ENCODE peak calls at places on chromosome 2, in nine cellular contexts. Q, H, F, B, N, T, E, L and U are unnamed samples.

GRCh38 chr2:109264595-109265328 is 135.8 kb downstream of the SH3RF3 start:
- DNase-seq in Q (peak; percentile 58), H (no peak), F (peak; percentile 90), B (no peak), N (peak; percentile 23), T (no peak), E (no peak), L (no peak), U (no peak)

GRCh38 chr2:102224824-102225739 is 38.3 kb downstream of the IL1RL2 start:
- DNase-seq in Q (no peak), H (no peak), F (no peak), B (no peak), N (no peak), T (no peak), E (no peak), L (no peak), U (no peak)

GRCh38 chr2:169491378-169491777 is 12.1 kb downstream of the BBS5 start:
- DNase-seq in Q (no peak), H (no peak), F (no peak), B (no peak), N (no peak), T (no peak), E (no peak), L (no peak), U (no peak)

GRCh38 chr2:120499784-120500495 is 154.0 kb downstream of the INHBB start:
- DNase-seq in Q (no peak), H (no peak), F (no peak), B (no peak), N (peak; percentile 25), T (no peak), E (no peak), L (no peak), U (no peak)

GRCh38 chr2:120885311-120885710 is 149.6 kb downstream of the GLI2 start:
- DNase-seq in Q (no peak), H (no peak), F (no peak), B (no peak), N (no peak), T (no peak), E (peak; percentile 29), L (no peak), U (no peak)

GRCh38 chr2:228600265-228600664 is 418.8 kb upstream of the SPHKAP start:
- DNase-seq in Q (peak; percentile 78), H (no peak), F (peak; percentile 96), B (no peak), N (no peak), T (no peak), E (no peak), L (no peak), U (no peak)

GRCh38 chr2:106030287-106031268 is 163.5 kb downstream of the UXS1 start:
- DNase-seq in Q (peak; percentile 81), H (peak; percentile 25), F (peak; percentile 93), B (no peak), N (peak; percentile 69), T (no peak), E (no peak), L (no peak), U (peak; percentile 32)

GRCh38 chr2:239878686-239879085 is 146.5 kb downstream of the NDUFA10 start:
- DNase-seq in Q (no peak), H (no peak), F (no peak), B (no peak), N (no peak), T (no peak), E (no peak), L (peak; percentile 17), U (no peak)

GRCh38 chr2:56344771-56345170 is 161.0 kb downstream of the CCDC85A start:
- DNase-seq in Q (no peak), H (no peak), F (no peak), B (no peak), N (no peak), T (no peak), E (no peak), L (no peak), U (no peak)

GRCh38 chr2:139556789-139557188 is 776.6 kb upstream of the NXPH2 start:
- DNase-seq in Q (no peak), H (no peak), F (no peak), B (no peak), N (no peak), T (no peak), E (no peak), L (no peak), U (no peak)

GRCh38 chr2:172434821-172435607 is 7.6 kb downstream of the ITGA6 start:
- DNase-seq in Q (no peak), H (no peak), F (no peak), B (no peak), N (no peak), T (no peak), E (no peak), L (no peak), U (no peak)

GRCh38 chr2:216792222-216793001 is 67.5 kb downstream of the TNP1 start:
- DNase-seq in Q (peak; percentile 77), H (no peak), F (peak; percentile 22), B (no peak), N (no peak), T (no peak), E (peak; percentile 58), L (peak; percentile 49), U (no peak)

GRCh38 chr2:97950329-97951154 is 45.2 kb downstream of the TMEM131 start:
- DNase-seq in Q (peak; percentile 63), H (no peak), F (peak; percentile 78), B (no peak), N (no peak), T (no peak), E (no peak), L (no peak), U (no peak)

GRCh38 chr2:239710953-239711861 is 310.4 kb upstream of the HDAC4 start:
- DNase-seq in Q (no peak), H (no peak), F (no peak), B (no peak), N (peak; percentile 23), T (no peak), E (no peak), L (peak; percentile 27), U (no peak)

GRCh38 chr2:113829270-113829669 is 60.6 kb upstream of the ACTR3 start:
- DNase-seq in Q (no peak), H (no peak), F (no peak), B (no peak), N (no peak), T (no peak), E (no peak), L (no peak), U (no peak)

GRCh38 chr2:215919624-215920243 is 93.6 kb downstream of the MREG start:
- DNase-seq in Q (no peak), H (no peak), F (no peak), B (no peak), N (no peak), T (no peak), E (no peak), L (no peak), U (no peak)

DNA sequence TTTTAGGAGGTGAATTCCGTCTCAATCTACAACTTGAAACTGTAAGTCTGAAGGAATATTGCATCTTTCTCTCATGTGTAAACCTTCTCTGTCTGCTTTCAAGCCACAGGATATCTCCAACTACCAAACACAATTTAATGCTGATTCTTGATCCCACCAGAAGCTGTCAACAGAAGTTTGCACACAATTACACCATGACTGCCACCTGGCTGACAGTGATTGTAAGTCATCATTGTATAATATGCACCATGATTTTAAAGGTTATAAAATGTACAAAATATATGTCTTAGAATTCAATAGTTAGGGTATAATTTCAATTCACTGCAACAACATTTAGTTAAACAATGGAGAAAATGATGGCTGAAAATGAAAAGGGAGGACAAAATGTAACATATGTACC is 18.4 kb downstream of the PREPL start:
- DNase-seq in Q (no peak), H (no peak), F (peak; percentile 20), B (no peak), N (no peak), T (no peak), E (no peak), L (no peak), U (no peak)
- TF ChIP-seq CTCF in Q (peak; percentile 25), H (peak; percentile 38), F (peak; percentile 30), B (peak; percentile 62), N (peak; percentile 62), T (peak; percentile 45), E (peak; percentile 14), L (no peak), U (peak; percentile 27)

DNA sequence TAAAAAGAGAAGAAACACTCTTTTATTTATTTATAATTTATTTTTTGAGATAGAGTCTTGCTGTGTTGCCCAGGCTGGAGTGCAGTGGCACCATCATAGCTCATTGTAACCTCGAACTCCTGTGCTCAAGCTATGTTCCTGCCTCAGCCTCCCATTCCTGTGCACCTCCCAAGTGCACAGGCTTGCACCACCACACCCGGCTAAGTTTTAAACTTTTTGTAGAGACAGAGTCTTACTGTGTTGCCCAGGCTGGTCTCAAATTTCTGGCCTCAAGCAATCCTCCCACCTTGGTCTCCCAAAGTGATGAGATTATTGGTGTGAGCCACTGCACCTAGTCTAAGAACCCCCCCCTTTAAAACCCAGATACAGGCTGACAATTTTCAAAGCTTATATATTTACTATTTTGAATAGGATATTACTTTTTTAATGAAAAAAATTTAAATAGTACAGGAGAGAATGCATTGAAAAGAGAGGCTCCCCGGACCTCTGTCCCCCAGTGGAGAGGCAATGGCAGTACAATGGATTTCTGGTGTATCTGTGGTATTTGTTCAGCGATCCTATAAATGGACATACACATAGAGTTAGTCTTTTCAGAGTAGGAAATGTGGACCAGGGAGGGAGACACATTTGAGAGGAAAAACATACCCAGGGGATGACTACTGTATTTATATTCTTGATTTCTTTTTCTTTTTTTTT is 48.1 kb upstream of the CNOT11 start:
- DNase-seq in Q (no peak), H (no peak), F (no peak), B (no peak), N (no peak), T (no peak), E (no peak), L (no peak), U (no peak)
- TF ChIP-seq CTCF in Q (peak; percentile 38), H (no peak), F (peak; percentile 26), B (no peak), N (no peak), T (peak; percentile 33), E (no peak), L (no peak), U (no peak)

DNA sequence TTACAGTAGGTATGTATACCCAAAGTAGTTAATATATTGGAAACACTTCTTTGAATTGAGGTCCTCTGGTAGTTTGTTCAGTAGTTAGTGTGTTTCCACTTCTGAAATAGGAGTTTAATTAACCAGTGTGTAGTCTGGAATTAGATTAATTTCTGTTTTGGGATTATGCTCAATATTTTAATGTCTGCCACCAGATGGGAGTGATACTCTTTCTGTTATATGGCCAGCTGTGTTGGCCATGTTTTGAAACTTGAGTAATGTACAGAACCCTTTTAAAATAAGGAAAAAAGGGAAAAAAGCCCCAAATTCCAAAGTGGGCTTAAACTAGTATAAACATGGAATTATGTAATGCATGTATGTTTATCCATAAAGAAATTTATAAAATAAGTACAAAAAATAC is 147.7 kb downstream of the CTNNA2 start:
- DNase-seq in Q (no peak), H (no peak), F (peak; percentile 8), B (no peak), N (no peak), T (no peak), E (no peak), L (no peak), U (no peak)
- TF ChIP-seq CTCF in Q (no peak), H (no peak), F (no peak), B (no peak), N (peak; percentile 18), T (no peak), E (no peak), L (no peak), U (no peak)

DNA sequence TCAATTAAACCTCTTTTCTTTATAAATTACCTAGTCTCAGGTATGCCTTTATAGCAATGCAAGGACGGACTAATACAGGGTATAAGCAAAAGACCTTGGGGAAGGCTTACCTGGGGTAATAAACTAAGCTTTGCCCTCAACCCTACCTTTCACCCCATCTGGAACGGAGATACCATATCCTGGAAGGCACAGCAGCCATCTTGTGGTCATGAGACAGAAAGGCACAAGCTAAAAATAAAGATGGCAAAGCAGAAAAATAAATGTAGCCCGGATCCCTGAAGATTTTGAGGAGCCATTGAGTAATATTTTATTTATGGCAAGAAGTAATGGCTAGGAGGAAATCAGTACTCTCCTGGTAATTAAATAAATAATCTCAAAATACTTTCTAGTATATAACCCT is 198.5 kb downstream of the SPP2 start:
- DNase-seq in Q (no peak), H (no peak), F (no peak), B (no peak), N (no peak), T (no peak), E (no peak), L (no peak), U (no peak)
- TF ChIP-seq CTCF in Q (peak; percentile 9), H (no peak), F (no peak), B (no peak), N (no peak), T (peak; percentile 38), E (no peak), L (no peak), U (no peak)